ENCODE peak calls at places on chromosomes 11 and 22, in four cellular contexts. One of them, this sample, is unnamed.

GRCh38 chr11:33867996-33868645 is 23.8 kb downstream of the LMO2 start:
- DNase-seq in fibroblast of pulmonary artery: no peak
- DNase-seq in activated T-helper 1 cell treated with Interleukin-2 at 50 U/mL for 16 hours: no peak
- DNase-seq in activated T-cell treated with anti-CD3 and anti-CD28 coated beads for 24 hours: no peak
- DNase-seq in this sample: no peak

GRCh38 chr22:19607198-19608113 is 83.2 kb upstream of the CLDN5 start:
- DNase-seq in activated T-helper 1 cell treated with Interleukin-2 at 50 U/mL for 16 hours: peak
- DNase-seq in fibroblast of pulmonary artery: peak
- DNase-seq in activated T-cell treated with anti-CD3 and anti-CD28 coated beads for 24 hours: no peak
- DNase-seq in this sample: no peak

GRCh38 chr11:71252782-71253730 is 679 bp upstream of the SHANK2 start:
- DNase-seq in activated T-helper 1 cell treated with Interleukin-2 at 50 U/mL for 16 hours: no peak
- DNase-seq in fibroblast of pulmonary artery: peak
- DNase-seq in activated T-cell treated with anti-CD3 and anti-CD28 coated beads for 24 hours: no peak
- DNase-seq in this sample: no peak

GRCh38 chr11:27392715-27393114 is 29.7 kb upstream of the CCDC34 start:
- DNase-seq in fibroblast of pulmonary artery: peak
- DNase-seq in activated T-cell treated with anti-CD3 and anti-CD28 coated beads for 24 hours: no peak
- DNase-seq in activated T-helper 1 cell treated with Interleukin-2 at 50 U/mL for 16 hours: no peak
- DNase-seq in this sample: no peak

GRCh38 chr11:117220999-117221774 is 10.7 kb downstream of the PCSK7 start:
- DNase-seq in activated T-cell treated with anti-CD3 and anti-CD28 coated beads for 24 hours: no peak
- DNase-seq in fibroblast of pulmonary artery: peak
- DNase-seq in activated T-helper 1 cell treated with Interleukin-2 at 50 U/mL for 16 hours: no peak
- DNase-seq in this sample: no peak

GRCh38 chr22:35330258-35330861 is 30.7 kb downstream of the TOM1 start:
- DNase-seq in fibroblast of pulmonary artery: peak
- DNase-seq in activated T-helper 1 cell treated with Interleukin-2 at 50 U/mL for 16 hours: peak
- DNase-seq in activated T-cell treated with anti-CD3 and anti-CD28 coated beads for 24 hours: peak
- DNase-seq in this sample: peak

GRCh38 chr11:134050541-134051383 is 18.1 kb upstream of the JAM3 start:
- DNase-seq in activated T-cell treated with anti-CD3 and anti-CD28 coated beads for 24 hours: peak
- DNase-seq in activated T-helper 1 cell treated with Interleukin-2 at 50 U/mL for 16 hours: peak
- DNase-seq in fibroblast of pulmonary artery: peak
- DNase-seq in this sample: peak

GRCh38 chr11:44223261-44223660 is 86.7 kb downstream of the ALX4 start:
- DNase-seq in activated T-cell treated with anti-CD3 and anti-CD28 coated beads for 24 hours: no peak
- DNase-seq in fibroblast of pulmonary artery: peak
- DNase-seq in activated T-helper 1 cell treated with Interleukin-2 at 50 U/mL for 16 hours: no peak
- DNase-seq in this sample: no peak

GRCh38 chr22:24284747-24285203 is 14.1 kb downstream of the SPECC1L start:
- DNase-seq in activated T-helper 1 cell treated with Interleukin-2 at 50 U/mL for 16 hours: no peak
- DNase-seq in activated T-cell treated with anti-CD3 and anti-CD28 coated beads for 24 hours: no peak
- DNase-seq in fibroblast of pulmonary artery: peak
- DNase-seq in this sample: no peak

GRCh38 chr11:72353861-72354260 is 80.5 kb downstream of the CLPB start:
- DNase-seq in fibroblast of pulmonary artery: peak
- DNase-seq in activated T-helper 1 cell treated with Interleukin-2 at 50 U/mL for 16 hours: no peak
- DNase-seq in activated T-cell treated with anti-CD3 and anti-CD28 coated beads for 24 hours: no peak
- DNase-seq in this sample: no peak

GRCh38 chr11:47204633-47204989 is 10.2 kb upstream of the DDB2 start:
- DNase-seq in activated T-helper 1 cell treated with Interleukin-2 at 50 U/mL for 16 hours: no peak
- DNase-seq in activated T-cell treated with anti-CD3 and anti-CD28 coated beads for 24 hours: no peak
- DNase-seq in fibroblast of pulmonary artery: peak
- DNase-seq in this sample: no peak

GRCh38 chr11:47236482-47236881 is 12.1 kb downstream of the ACP2 start:
- DNase-seq in fibroblast of pulmonary artery: peak
- DNase-seq in activated T-cell treated with anti-CD3 and anti-CD28 coated beads for 24 hours: no peak
- DNase-seq in activated T-helper 1 cell treated with Interleukin-2 at 50 U/mL for 16 hours: no peak
- DNase-seq in this sample: no peak

GRCh38 chr22:23392420-23393121 is 187.5 kb downstream of the IGLL1 start:
- DNase-seq in fibroblast of pulmonary artery: no peak
- DNase-seq in activated T-cell treated with anti-CD3 and anti-CD28 coated beads for 24 hours: no peak
- DNase-seq in activated T-helper 1 cell treated with Interleukin-2 at 50 U/mL for 16 hours: no peak
- DNase-seq in this sample: no peak

GRCh38 chr11:704799-705645 is 1.0 kb upstream of the EPS8L2 start:
- DNase-seq in activated T-helper 1 cell treated with Interleukin-2 at 50 U/mL for 16 hours: no peak
- DNase-seq in activated T-cell treated with anti-CD3 and anti-CD28 coated beads for 24 hours: no peak
- DNase-seq in fibroblast of pulmonary artery: no peak
- DNase-seq in this sample: no peak

GRCh38 chr11:75820636-75821035 is 5.6 kb downstream of the UVRAG start:
- DNase-seq in activated T-helper 1 cell treated with Interleukin-2 at 50 U/mL for 16 hours: no peak
- DNase-seq in fibroblast of pulmonary artery: peak
- DNase-seq in activated T-cell treated with anti-CD3 and anti-CD28 coated beads for 24 hours: no peak
- DNase-seq in this sample: no peak

GRCh38 chr22:20012741-20013331 is 3.8 kb downstream of the ARVCF start:
- DNase-seq in fibroblast of pulmonary artery: no peak
- DNase-seq in activated T-cell treated with anti-CD3 and anti-CD28 coated beads for 24 hours: no peak
- DNase-seq in activated T-helper 1 cell treated with Interleukin-2 at 50 U/mL for 16 hours: no peak
- DNase-seq in this sample: no peak

GRCh38 chr11:92886243-92886905 is 83.1 kb upstream of the MTNR1B start:
- DNase-seq in activated T-cell treated with anti-CD3 and anti-CD28 coated beads for 24 hours: no peak
- DNase-seq in activated T-helper 1 cell treated with Interleukin-2 at 50 U/mL for 16 hours: no peak
- DNase-seq in fibroblast of pulmonary artery: peak
- DNase-seq in this sample: no peak

GRCh38 chr11:694563-695331 is at the start of gene DEAF1:
- DNase-seq in activated T-helper 1 cell treated with Interleukin-2 at 50 U/mL for 16 hours: peak
- DNase-seq in fibroblast of pulmonary artery: peak
- DNase-seq in activated T-cell treated with anti-CD3 and anti-CD28 coated beads for 24 hours: peak
- DNase-seq in this sample: peak

GRCh38 chr11:18408558-18409242 is 3.4 kb upstream of the LDHC start:
- DNase-seq in activated T-cell treated with anti-CD3 and anti-CD28 coated beads for 24 hours: no peak
- DNase-seq in fibroblast of pulmonary artery: no peak
- DNase-seq in activated T-helper 1 cell treated with Interleukin-2 at 50 U/mL for 16 hours: no peak
- DNase-seq in this sample: no peak

GRCh38 chr11:47607380-47607779 is 13.2 kb upstream of the C1QTNF4 start:
- DNase-seq in activated T-cell treated with anti-CD3 and anti-CD28 coated beads for 24 hours: no peak
- DNase-seq in activated T-helper 1 cell treated with Interleukin-2 at 50 U/mL for 16 hours: no peak
- DNase-seq in fibroblast of pulmonary artery: peak
- DNase-seq in this sample: no peak

GRCh38 chr11:61482513-61482912 is 26.0 kb upstream of the LRRC10B start:
- DNase-seq in activated T-cell treated with anti-CD3 and anti-CD28 coated beads for 24 hours: peak
- DNase-seq in activated T-helper 1 cell treated with Interleukin-2 at 50 U/mL for 16 hours: no peak
- DNase-seq in fibroblast of pulmonary artery: no peak
- DNase-seq in this sample: no peak

GRCh38 chr11:3130269-3131071 is 34.6 kb downstream of the OSBPL5 start:
- DNase-seq in activated T-helper 1 cell treated with Interleukin-2 at 50 U/mL for 16 hours: no peak
- DNase-seq in fibroblast of pulmonary artery: no peak
- DNase-seq in activated T-cell treated with anti-CD3 and anti-CD28 coated beads for 24 hours: no peak
- DNase-seq in this sample: no peak

GRCh38 chr22:38954414-38955043 is 2.9 kb upstream of the APOBEC3A start:
- DNase-seq in activated T-helper 1 cell treated with Interleukin-2 at 50 U/mL for 16 hours: no peak
- DNase-seq in activated T-cell treated with anti-CD3 and anti-CD28 coated beads for 24 hours: no peak
- DNase-seq in fibroblast of pulmonary artery: no peak
- DNase-seq in this sample: no peak

GRCh38 chr11:123799438-123799837 is 6.7 kb downstream of the OR6M1 start:
- DNase-seq in fibroblast of pulmonary artery: peak
- DNase-seq in activated T-helper 1 cell treated with Interleukin-2 at 50 U/mL for 16 hours: no peak
- DNase-seq in activated T-cell treated with anti-CD3 and anti-CD28 coated beads for 24 hours: no peak
- DNase-seq in this sample: no peak

GRCh38 chr11:3087821-3088800 is 30.9 kb upstream of the CARS1 start:
- DNase-seq in fibroblast of pulmonary artery: no peak
- DNase-seq in activated T-helper 1 cell treated with Interleukin-2 at 50 U/mL for 16 hours: no peak
- DNase-seq in activated T-cell treated with anti-CD3 and anti-CD28 coated beads for 24 hours: no peak
- DNase-seq in this sample: no peak

GRCh38 chr22:47309476-47309875 is 547.0 kb downstream of the TBC1D22A start:
- DNase-seq in activated T-cell treated with anti-CD3 and anti-CD28 coated beads for 24 hours: no peak
- DNase-seq in fibroblast of pulmonary artery: no peak
- DNase-seq in activated T-helper 1 cell treated with Interleukin-2 at 50 U/mL for 16 hours: no peak
- DNase-seq in this sample: no peak

This sample was measured in activated T-helper 9 cell treated with anti-CD3 and anti-CD28 coated beads, Interleukin-2, amount 50 U/mL, for 16 hours.